ENCODE peak calls at places on chromosomes 5 and 9, in nine cellular contexts. U is A549; G is neural progenitor cell; T is AG08396; L is activated naive CD4-positive, alpha-beta T cell; E is central memory CD4-positive, alpha-beta T cell; Y is heart left ventricle; H is activated T-helper 1 cell treated with Interleukin-2 at 50 U/mL for 16 hours; Z is mesendoderm. Q is an unnamed sample.

GRCh38 chr5:42090162-42090561 is 165.1 kb downstream of the FBXO4 start:
- DNase-seq in U (no peak), G (no peak), T (no peak), L (no peak), E (no peak), Y (no peak), H (no peak), Z (no peak), Q (no peak)

GRCh38 chr5:54090495-54091084 is 219.8 kb downstream of the ARL15 start:
- DNase-seq in U (peak; percentile 18), G (no peak), T (peak; percentile 34), L (no peak), E (no peak), Y (no peak), H (no peak), Z (peak; percentile 22), Q (peak; percentile 72)

GRCh38 chr5:150141544-150142188 is 14.0 kb downstream of the PDGFRB start:
- DNase-seq in U (no peak), G (peak; percentile 83), T (peak; percentile 76), L (no peak), E (no peak), Y (no peak), H (no peak), Z (peak; percentile 96), Q (peak; percentile 88)

GRCh38 chr9:119533509-119533908 is 164.3 kb upstream of the BRINP1 start:
- DNase-seq in U (no peak), G (peak; percentile 58), T (no peak), L (no peak), E (no peak), Y (no peak), H (no peak), Z (no peak), Q (no peak)

GRCh38 chr5:167949435-167949834 is 342.0 kb upstream of the WWC1 start:
- DNase-seq in U (no peak), G (no peak), T (no peak), L (no peak), E (no peak), Y (no peak), H (no peak), Z (peak; percentile 58), Q (peak; percentile 48)

GRCh38 chr5:55851675-55851979 is 470 bp downstream of the IL31RA start:
- DNase-seq in U (no peak), G (no peak), T (no peak), L (no peak), E (no peak), Y (no peak), H (no peak), Z (no peak), Q (no peak)

GRCh38 chr9:942805-943580 is 33.5 kb upstream of the DMRT3 start:
- DNase-seq in U (no peak), G (no peak), T (no peak), L (no peak), E (no peak), Y (no peak), H (no peak), Z (peak; percentile 78), Q (no peak)

GRCh38 chr9:112997236-112997941 is 14.6 kb downstream of the ZNF883 start:
- DNase-seq in U (no peak), G (no peak), T (no peak), L (no peak), E (no peak), Y (no peak), H (no peak), Z (peak; percentile 9), Q (peak; percentile 2)

GRCh38 chr5:109143001-109143400 is 266.8 kb downstream of the PJA2 start:
- DNase-seq in U (no peak), G (no peak), T (no peak), L (no peak), E (no peak), Y (no peak), H (no peak), Z (no peak), Q (peak; percentile 11)

GRCh38 chr5:76419597-76419996 is 16.5 kb downstream of the IQGAP2 start:
- DNase-seq in U (no peak), G (no peak), T (no peak), L (no peak), E (no peak), Y (no peak), H (no peak), Z (no peak), Q (no peak)

GRCh38 chr5:172943283-172943841 is 15.9 kb upstream of the RPL26L1 start:
- DNase-seq in U (no peak), G (peak; percentile 12), T (peak; percentile 81), L (no peak), E (no peak), Y (peak; percentile 32), H (no peak), Z (peak; percentile 97), Q (peak; percentile 51)

GRCh38 chr9:94865599-94866456 is 139.3 kb downstream of the AOPEP start:
- DNase-seq in U (no peak), G (peak; percentile 63), T (no peak), L (no peak), E (no peak), Y (peak; percentile 52), H (no peak), Z (no peak), Q (peak; percentile 63)

GRCh38 chr9:123302348-123303214 is 34.2 kb upstream of the STRBP start:
- DNase-seq in U (no peak), G (no peak), T (no peak), L (no peak), E (no peak), Y (no peak), H (no peak), Z (no peak), Q (no peak)

GRCh38 chr5:67774796-67775195 is 440.8 kb upstream of the PIK3R1 start:
- DNase-seq in U (no peak), G (peak; percentile 59), T (no peak), L (no peak), E (no peak), Y (no peak), H (no peak), Z (no peak), Q (no peak)

GRCh38 chr9:71911908-71912325 is 478 bp downstream of the C9orf85 start:
- DNase-seq in U (no peak), G (no peak), T (peak; percentile 27), L (no peak), E (no peak), Y (no peak), H (no peak), Z (no peak), Q (peak; percentile 63)

GRCh38 chr9:133708770-133709611 is 29.2 kb downstream of the SARDH start:
- DNase-seq in U (no peak), G (peak; percentile 50), T (no peak), L (no peak), E (peak; percentile 66), Y (peak; percentile 22), H (peak; percentile 48), Z (no peak), Q (no peak)

GRCh38 chr9:122944960-122945888 is 4.4 kb downstream of the RABGAP1 start:
- DNase-seq in U (no peak), G (no peak), T (no peak), L (no peak), E (no peak), Y (no peak), H (no peak), Z (no peak), Q (peak; percentile 59)

GRCh38 chr5:91072891-91073290 is 310.2 kb downstream of the ARRDC3 start:
- DNase-seq in U (no peak), G (no peak), T (peak; percentile 15), L (no peak), E (no peak), Y (no peak), H (no peak), Z (no peak), Q (peak; percentile 85)

GRCh38 chr5:59206132-59206581 is 623.3 kb downstream of the RAB3C start:
- DNase-seq in U (no peak), G (no peak), T (no peak), L (no peak), E (no peak), Y (no peak), H (no peak), Z (no peak), Q (peak; percentile 91)

GRCh38 chr5:136295914-136296313 is 69.4 kb downstream of the TRPC7 start:
- DNase-seq in U (no peak), G (no peak), T (peak; percentile 33), L (no peak), E (no peak), Y (no peak), H (no peak), Z (no peak), Q (peak; percentile 65)

GRCh38 chr9:36603006-36603405 is 30.3 kb downstream of the MELK start:
- DNase-seq in U (no peak), G (no peak), T (peak; percentile 47), L (no peak), E (no peak), Y (no peak), H (no peak), Z (no peak), Q (peak; percentile 43)

GRCh38 chr5:57532513-57533497 is 50.2 kb upstream of the ACTBL2 start:
- DNase-seq in U (no peak), G (no peak), T (peak; percentile 36), L (no peak), E (no peak), Y (no peak), H (no peak), Z (peak; percentile 21), Q (peak; percentile 34)

GRCh38 chr5:141878186-141878770 is at the start of gene PCDH1:
- DNase-seq in U (no peak), G (peak; percentile 84), T (peak; percentile 67), L (no peak), E (peak; percentile 18), Y (peak; percentile 53), H (no peak), Z (peak; percentile 61), Q (peak; percentile 42)

GRCh38 chr9:135476981-135477380 is 2.6 kb upstream of the PPP1R26 start:
- DNase-seq in U (no peak), G (no peak), T (no peak), L (no peak), E (no peak), Y (no peak), H (no peak), Z (no peak), Q (peak; percentile 26)

GRCh38 chr9:73118898-73119554 is 32.6 kb upstream of the ANXA1 start:
- DNase-seq in U (peak; percentile 80), G (no peak), T (no peak), L (no peak), E (no peak), Y (no peak), H (no peak), Z (peak; percentile 32), Q (peak; percentile 91)

GRCh38 chr9:89749500-89750116 is 144.8 kb downstream of the GADD45G start:
- DNase-seq in U (no peak), G (no peak), T (no peak), L (no peak), E (no peak), Y (no peak), H (no peak), Z (no peak), Q (peak; percentile 66)

Q was measured in fibroblast of lung.